ENCODE peak calls at places on chromosomes 4 and X, in four cellular contexts. E is activated CD4-positive, alpha-beta T cell treated with anti-CD3 and anti-CD28 coated beads, Interleukin-2, amount 50 U/mL, for 1 hour; T is stomach; M is NCI-H1694. L is an unnamed sample.

GRCh38 chr4:183200453-183200852 is 101.4 kb downstream of the WWC2 start:
- DNase-seq in E (no peak), T (peak; percentile 79), M (no peak), L (no peak)

GRCh38 chr4:182083681-182084410 is 159.4 kb upstream of the TENM3 start:
- DNase-seq in E (no peak), T (no peak), M (no peak), L (no peak)

GRCh38 chr4:55426518-55426917 is 30.8 kb downstream of the TMEM165 start:
- DNase-seq in E (no peak), T (no peak), M (no peak), L (no peak)

GRCh38 chrX:16934212-16934611 is 12.2 kb upstream of the REPS2 start:
- DNase-seq in E (no peak), T (no peak), M (no peak), L (no peak)

GRCh38 chrX:153925739-153926593 is at the start of gene ARHGAP4:
- DNase-seq in E (peak; percentile 22), T (no peak), M (no peak), L (no peak)

GRCh38 chr4:78951862-78952472 is 12.7 kb upstream of the PAQR3 start:
- DNase-seq in E (peak; percentile 14), T (no peak), M (peak; percentile 42), L (no peak)

GRCh38 chr4:8053688-8054449 is 104.7 kb downstream of the ABLIM2 start:
- DNase-seq in E (no peak), T (no peak), M (peak; percentile 57), L (no peak)

GRCh38 chr4:156374069-156374468 is 420.4 kb upstream of the CTSO start:
- DNase-seq in E (no peak), T (no peak), M (no peak), L (no peak)

GRCh38 chrX:107871136-107871535 is 45.5 kb downstream of the MID2 start:
- DNase-seq in E (no peak), T (no peak), M (no peak), L (no peak)

GRCh38 chrX:107700317-107700774 is 72.0 kb downstream of the PRPS1 start:
- DNase-seq in E (no peak), T (no peak), M (no peak), L (no peak)

GRCh38 chr4:38753021-38753806 is 29.6 kb downstream of the TLR10 start:
- DNase-seq in E (no peak), T (peak; percentile 55), M (no peak), L (no peak)

GRCh38 chrX:101485212-101486064 is at the start of gene ARMCX4:
- DNase-seq in E (peak; percentile 32), T (peak; percentile 58), M (peak; percentile 53), L (no peak)

GRCh38 chrX:56787734-56788152 is 58.7 kb downstream of the NBDY start:
- DNase-seq in E (no peak), T (no peak), M (no peak), L (no peak)

GRCh38 chr4:169383724-169384123 is 113.0 kb upstream of the SH3RF1 start:
- DNase-seq in E (no peak), T (no peak), M (no peak), L (no peak)

GRCh38 chr4:76665139-76665538 is 230.1 kb downstream of the SHROOM3 start:
- DNase-seq in E (no peak), T (peak; percentile 94), M (no peak), L (no peak)

GRCh38 chr4:150591284-150591874 is 9.4 kb downstream of the MAB21L2 start:
- DNase-seq in E (no peak), T (no peak), M (peak; percentile 8), L (no peak)

GRCh38 chrX:150421816-150422215 is 58.7 kb downstream of the MAMLD1 start:
- DNase-seq in E (no peak), T (no peak), M (no peak), L (no peak)

GRCh38 chr4:33467291-33467690 is 2747.1 kb downstream of the PCDH7 start:
- DNase-seq in E (no peak), T (no peak), M (no peak), L (no peak)

GRCh38 chr4:89837385-89837995 is 529 bp upstream of the SNCA start:
- DNase-seq in E (peak; percentile 3), T (no peak), M (peak; percentile 38), L (no peak)

GRCh38 chr4:55849724-55850123 is 3.7 kb upstream of the EXOC1 start:
- DNase-seq in E (no peak), T (no peak), M (no peak), L (no peak)

GRCh38 chrX:155544886-155545285 is 67.9 kb downstream of the TMLHE start:
- DNase-seq in E (no peak), T (no peak), M (no peak), L (no peak)

GRCh38 chr4:183806341-183806740 is 98.8 kb upstream of the STOX2 start:
- DNase-seq in E (no peak), T (no peak), M (no peak), L (no peak)

GRCh38 chr4:149933883-149934282 is 118.2 kb upstream of the IQCM start:
- DNase-seq in E (no peak), T (no peak), M (no peak), L (no peak)

GRCh38 chr4:23333946-23334878 is 555.6 kb downstream of the PPARGC1A start:
- DNase-seq in E (peak; percentile 2), T (no peak), M (no peak), L (no peak)

GRCh38 chr4:109691411-109691920 is 11.8 kb downstream of the CASP6 start:
- DNase-seq in E (no peak), T (no peak), M (no peak), L (no peak)